ENCODE peak calls at places on chromosomes 16 and 17, in five cellular contexts. One of them, this sample, is unnamed.

GRCh38 chr16:8708546-8708945 is 34.1 kb downstream of the ABAT start:
- DNase-seq in CD4-positive, alpha-beta T cell: no peak
- DNase-seq in AG04450: no peak
- DNase-seq in activated CD8-positive, alpha-beta T cell treated with anti-CD3 and anti-CD28 coated beads for 36 hours: no peak
- DNase-seq in fibroblast of lung: no peak
- DNase-seq in this sample: no peak

GRCh38 chr16:88881090-88881580 is 14.7 kb upstream of the PABPN1L start:
- DNase-seq in fibroblast of lung: no peak
- DNase-seq in CD4-positive, alpha-beta T cell: no peak
- DNase-seq in AG04450: no peak
- DNase-seq in activated CD8-positive, alpha-beta T cell treated with anti-CD3 and anti-CD28 coated beads for 36 hours: no peak
- DNase-seq in this sample: no peak

GRCh38 chr16:67117716-67118115 is 8.0 kb downstream of the PHAF1 start:
- DNase-seq in AG04450: no peak
- DNase-seq in activated CD8-positive, alpha-beta T cell treated with anti-CD3 and anti-CD28 coated beads for 36 hours: no peak
- DNase-seq in CD4-positive, alpha-beta T cell: no peak
- DNase-seq in fibroblast of lung: no peak
- DNase-seq in this sample: no peak

GRCh38 chr17:78258323-78259229 is 27.1 kb downstream of the TMEM235 start:
- DNase-seq in fibroblast of lung: peak
- DNase-seq in CD4-positive, alpha-beta T cell: peak
- DNase-seq in AG04450: no peak
- DNase-seq in activated CD8-positive, alpha-beta T cell treated with anti-CD3 and anti-CD28 coated beads for 36 hours: peak
- DNase-seq in this sample: no peak

GRCh38 chr16:22014271-22014873 is 6.5 kb downstream of the MOSMO start:
- DNase-seq in fibroblast of lung: no peak
- DNase-seq in activated CD8-positive, alpha-beta T cell treated with anti-CD3 and anti-CD28 coated beads for 36 hours: no peak
- DNase-seq in AG04450: no peak
- DNase-seq in CD4-positive, alpha-beta T cell: no peak
- DNase-seq in this sample: peak

GRCh38 chr16:48535831-48536599 is 74.0 kb downstream of the N4BP1 start:
- DNase-seq in activated CD8-positive, alpha-beta T cell treated with anti-CD3 and anti-CD28 coated beads for 36 hours: peak
- DNase-seq in AG04450: no peak
- DNase-seq in fibroblast of lung: peak
- DNase-seq in CD4-positive, alpha-beta T cell: no peak
- DNase-seq in this sample: peak

GRCh38 chr16:57734308-57734924 is 1.2 kb upstream of the KATNB1 start:
- DNase-seq in activated CD8-positive, alpha-beta T cell treated with anti-CD3 and anti-CD28 coated beads for 36 hours: no peak
- DNase-seq in fibroblast of lung: no peak
- DNase-seq in CD4-positive, alpha-beta T cell: no peak
- DNase-seq in AG04450: no peak
- DNase-seq in this sample: no peak

GRCh38 chr17:35289222-35289621 is 46.4 kb downstream of the SLFN5 start:
- DNase-seq in fibroblast of lung: no peak
- DNase-seq in activated CD8-positive, alpha-beta T cell treated with anti-CD3 and anti-CD28 coated beads for 36 hours: no peak
- DNase-seq in AG04450: no peak
- DNase-seq in CD4-positive, alpha-beta T cell: no peak
- DNase-seq in this sample: no peak

GRCh38 chr16:87017388-87018012 is 299.7 kb downstream of the C16orf95 start:
- DNase-seq in AG04450: peak
- DNase-seq in fibroblast of lung: peak
- DNase-seq in activated CD8-positive, alpha-beta T cell treated with anti-CD3 and anti-CD28 coated beads for 36 hours: peak
- DNase-seq in CD4-positive, alpha-beta T cell: no peak
- DNase-seq in this sample: no peak

GRCh38 chr17:75970011-75970523 is 8.9 kb downstream of the ACOX1 start:
- DNase-seq in AG04450: no peak
- DNase-seq in CD4-positive, alpha-beta T cell: no peak
- DNase-seq in activated CD8-positive, alpha-beta T cell treated with anti-CD3 and anti-CD28 coated beads for 36 hours: no peak
- DNase-seq in fibroblast of lung: no peak
- DNase-seq in this sample: no peak

GRCh38 chr17:49388692-49389513 is 25.8 kb downstream of the PHB1 start:
- DNase-seq in activated CD8-positive, alpha-beta T cell treated with anti-CD3 and anti-CD28 coated beads for 36 hours: no peak
- DNase-seq in AG04450: no peak
- DNase-seq in CD4-positive, alpha-beta T cell: no peak
- DNase-seq in fibroblast of lung: peak
- DNase-seq in this sample: no peak

DNA sequence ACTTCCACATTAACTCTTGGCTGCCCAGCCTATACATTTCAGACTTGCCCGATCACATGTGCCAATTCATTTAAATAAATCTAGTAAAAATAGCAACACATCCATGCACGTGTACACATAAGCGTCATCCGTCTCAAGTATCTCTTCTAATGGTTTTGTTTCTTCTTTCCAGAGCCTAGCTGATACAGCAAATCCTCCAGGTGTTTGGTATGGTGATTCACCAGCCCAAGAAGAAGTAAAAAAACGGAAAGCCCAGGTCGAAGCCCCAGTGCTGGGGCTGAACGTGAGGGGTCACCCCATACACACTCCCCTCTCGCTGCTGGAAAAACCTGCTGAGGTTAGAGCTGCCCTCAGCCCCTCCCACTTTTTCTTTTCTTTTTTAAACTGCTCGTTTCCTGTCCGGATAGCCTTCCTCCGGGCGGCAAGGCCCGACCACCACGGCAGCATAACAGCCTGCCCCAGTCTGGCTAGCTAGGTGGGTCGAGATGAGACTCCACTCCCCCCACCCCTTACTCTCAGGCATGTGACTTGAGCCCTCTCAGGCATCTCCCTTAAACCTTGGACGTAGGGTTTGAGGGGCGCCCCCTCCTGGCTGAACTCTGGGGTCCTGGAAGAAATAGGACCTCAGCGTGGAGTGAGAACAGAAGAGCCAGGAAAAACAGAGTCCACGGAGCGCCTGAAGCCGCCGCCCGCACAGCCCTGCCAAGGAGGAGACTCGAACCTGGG is 13.9 kb upstream of the OR1F1 start:
- DNase-seq in activated CD8-positive, alpha-beta T cell treated with anti-CD3 and anti-CD28 coated beads for 36 hours: peak
- DNase-seq in CD4-positive, alpha-beta T cell: no peak
- DNase-seq in fibroblast of lung: no peak
- DNase-seq in AG04450: no peak
- DNase-seq in this sample: peak
- TF ChIP-seq CTCF in activated CD8-positive, alpha-beta T cell treated with anti-CD3 and anti-CD28 coated beads for 36 hours: peak
- TF ChIP-seq CTCF in CD4-positive, alpha-beta T cell: no peak
- TF ChIP-seq CTCF in fibroblast of lung: peak
- TF ChIP-seq CTCF in AG04450: peak
- TF ChIP-seq CTCF in this sample: peak

GRCh38 chr17:45868276-45868675 is 23.6 kb downstream of the SPPL2C start:
- DNase-seq in activated CD8-positive, alpha-beta T cell treated with anti-CD3 and anti-CD28 coated beads for 36 hours: no peak
- DNase-seq in CD4-positive, alpha-beta T cell: no peak
- DNase-seq in AG04450: no peak
- DNase-seq in fibroblast of lung: no peak
- DNase-seq in this sample: no peak
- TF ChIP-seq CTCF in activated CD8-positive, alpha-beta T cell treated with anti-CD3 and anti-CD28 coated beads for 36 hours: no peak
- TF ChIP-seq CTCF in CD4-positive, alpha-beta T cell: no peak
- TF ChIP-seq CTCF in AG04450: no peak
- TF ChIP-seq CTCF in fibroblast of lung: no peak
- TF ChIP-seq CTCF in this sample: no peak

DNA sequence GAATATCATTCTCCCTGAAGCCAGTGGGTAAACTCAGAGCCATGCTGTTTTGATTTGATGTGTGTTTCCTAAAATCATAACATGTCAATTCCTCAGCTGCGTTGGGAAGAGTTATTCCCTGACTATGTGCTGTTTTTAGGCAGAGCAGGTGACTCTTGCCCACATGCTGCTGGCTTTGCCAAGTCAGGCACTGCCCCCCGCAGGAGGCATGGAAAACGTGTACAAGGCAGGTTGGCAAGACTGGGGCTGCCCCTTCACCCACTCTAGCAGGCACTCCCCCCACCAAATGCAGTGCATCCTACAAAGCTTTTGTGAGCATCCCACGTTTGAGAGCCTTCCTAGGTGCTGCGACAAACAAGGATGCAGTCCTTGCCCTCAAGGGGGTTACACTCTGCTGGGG is 38.3 kb upstream of the NAT9 start:
- DNase-seq in AG04450: no peak
- DNase-seq in CD4-positive, alpha-beta T cell: no peak
- DNase-seq in fibroblast of lung: no peak
- DNase-seq in activated CD8-positive, alpha-beta T cell treated with anti-CD3 and anti-CD28 coated beads for 36 hours: peak
- DNase-seq in this sample: no peak
- TF ChIP-seq CTCF in AG04450: no peak
- TF ChIP-seq CTCF in CD4-positive, alpha-beta T cell: no peak
- TF ChIP-seq CTCF in fibroblast of lung: no peak
- TF ChIP-seq CTCF in activated CD8-positive, alpha-beta T cell treated with anti-CD3 and anti-CD28 coated beads for 36 hours: no peak
- TF ChIP-seq CTCF in this sample: no peak

GRCh38 chr16:31706318-31706717 is 167.3 kb upstream of the ZNF267 start:
- DNase-seq in CD4-positive, alpha-beta T cell: no peak
- DNase-seq in AG04450: no peak
- DNase-seq in activated CD8-positive, alpha-beta T cell treated with anti-CD3 and anti-CD28 coated beads for 36 hours: no peak
- DNase-seq in fibroblast of lung: no peak
- DNase-seq in this sample: no peak

GRCh38 chr16:31703526-31704128 is 170.0 kb upstream of the ZNF267 start:
- DNase-seq in CD4-positive, alpha-beta T cell: no peak
- DNase-seq in AG04450: no peak
- DNase-seq in activated CD8-positive, alpha-beta T cell treated with anti-CD3 and anti-CD28 coated beads for 36 hours: no peak
- DNase-seq in fibroblast of lung: no peak
- DNase-seq in this sample: no peak

GRCh38 chr16:31706925-31707324 is 166.7 kb upstream of the ZNF267 start:
- DNase-seq in CD4-positive, alpha-beta T cell: no peak
- DNase-seq in fibroblast of lung: no peak
- DNase-seq in activated CD8-positive, alpha-beta T cell treated with anti-CD3 and anti-CD28 coated beads for 36 hours: no peak
- DNase-seq in AG04450: no peak
- DNase-seq in this sample: no peak

GRCh38 chr16:31704138-31704537 is 169.5 kb upstream of the ZNF267 start:
- DNase-seq in fibroblast of lung: no peak
- DNase-seq in AG04450: no peak
- DNase-seq in activated CD8-positive, alpha-beta T cell treated with anti-CD3 and anti-CD28 coated beads for 36 hours: no peak
- DNase-seq in CD4-positive, alpha-beta T cell: no peak
- DNase-seq in this sample: no peak

DNA sequence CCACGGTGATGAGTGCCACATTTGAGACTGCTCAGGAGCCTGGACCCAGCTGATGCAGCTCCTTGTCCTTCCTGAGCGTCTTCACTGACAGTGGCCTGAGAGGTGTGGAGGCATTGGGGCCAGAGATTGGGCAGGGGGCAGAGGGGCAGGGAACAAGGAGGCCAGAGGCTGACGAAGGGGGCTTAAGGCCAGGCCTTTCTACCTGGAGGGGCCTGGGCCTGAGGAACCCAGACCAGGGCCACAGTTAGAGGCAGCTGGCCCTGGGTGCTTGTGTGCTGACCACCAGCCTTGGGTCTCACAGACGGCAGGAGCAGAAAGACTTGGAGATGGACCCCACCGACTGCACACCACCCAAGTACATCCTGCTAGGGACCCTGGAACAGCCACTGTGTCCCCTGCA is 168.2 kb upstream of the ZNF267 start:
- DNase-seq in fibroblast of lung: no peak
- DNase-seq in AG04450: no peak
- DNase-seq in activated CD8-positive, alpha-beta T cell treated with anti-CD3 and anti-CD28 coated beads for 36 hours: no peak
- DNase-seq in CD4-positive, alpha-beta T cell: no peak
- DNase-seq in this sample: no peak
- TF ChIP-seq CTCF in fibroblast of lung: no peak
- TF ChIP-seq CTCF in AG04450: no peak
- TF ChIP-seq CTCF in activated CD8-positive, alpha-beta T cell treated with anti-CD3 and anti-CD28 coated beads for 36 hours: no peak
- TF ChIP-seq CTCF in CD4-positive, alpha-beta T cell: no peak
- TF ChIP-seq CTCF in this sample: no peak

DNA sequence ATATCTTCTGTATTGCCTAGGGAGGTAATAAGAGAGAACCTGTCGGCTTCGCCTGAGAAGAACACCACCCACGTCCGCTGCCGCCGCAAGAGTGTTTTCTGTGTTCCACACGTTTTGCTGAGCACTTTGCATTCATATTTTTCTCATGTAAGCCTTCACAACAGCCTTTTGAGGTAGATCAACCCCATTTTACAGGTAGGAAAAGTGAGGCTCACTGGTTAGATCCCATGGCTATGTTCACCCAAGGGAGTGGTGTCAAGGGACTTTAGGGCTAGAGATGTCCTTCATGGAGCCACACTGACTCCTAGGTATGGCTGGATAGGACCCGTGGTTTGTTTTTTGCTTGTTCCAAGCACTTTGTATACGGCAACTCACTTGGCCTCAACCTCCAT is 87.0 kb upstream of the LGALS9 start:
- DNase-seq in fibroblast of lung: no peak
- DNase-seq in AG04450: no peak
- DNase-seq in CD4-positive, alpha-beta T cell: no peak
- DNase-seq in activated CD8-positive, alpha-beta T cell treated with anti-CD3 and anti-CD28 coated beads for 36 hours: no peak
- DNase-seq in this sample: no peak
- TF ChIP-seq CTCF in fibroblast of lung: no peak
- TF ChIP-seq CTCF in AG04450: no peak
- TF ChIP-seq CTCF in CD4-positive, alpha-beta T cell: no peak
- TF ChIP-seq CTCF in activated CD8-positive, alpha-beta T cell treated with anti-CD3 and anti-CD28 coated beads for 36 hours: no peak
- TF ChIP-seq CTCF in this sample: no peak

GRCh38 chr17:16818821-16819683 is 129.0 kb downstream of the CCDC144A start:
- DNase-seq in activated CD8-positive, alpha-beta T cell treated with anti-CD3 and anti-CD28 coated beads for 36 hours: no peak
- DNase-seq in AG04450: no peak
- DNase-seq in fibroblast of lung: no peak
- DNase-seq in CD4-positive, alpha-beta T cell: no peak
- DNase-seq in this sample: no peak
- TF ChIP-seq CTCF in activated CD8-positive, alpha-beta T cell treated with anti-CD3 and anti-CD28 coated beads for 36 hours: no peak
- TF ChIP-seq CTCF in AG04450: no peak
- TF ChIP-seq CTCF in fibroblast of lung: no peak
- TF ChIP-seq CTCF in CD4-positive, alpha-beta T cell: no peak
- TF ChIP-seq CTCF in this sample: no peak